ENCODE peak calls at places on chromosomes 12 and 14, in five cellular contexts. I is kidney epithelial cell; M is GM20000; J is HFFc6; X is activated CD8-positive, alpha-beta memory T cell treated with anti-CD3 and anti-CD28 coated beads for 48 hours. H is an unnamed sample.

GRCh38 chr14:55440385-55440784 is at the start of gene TBPL2:
- DNase-seq in I (no peak), M (no peak), J (no peak), X (no peak), H (no peak)

GRCh38 chr12:50166776-50167025 is 468 bp downstream of the CERS5 start:
- DNase-seq in I (no peak), M (no peak), J (no peak), X (peak), H (no peak)

GRCh38 chr14:75489480-75489837 is 32.8 kb upstream of the BATF start:
- DNase-seq in I (no peak), M (no peak), J (no peak), X (no peak), H (no peak)

GRCh38 chr12:45299132-45299692 is 83.3 kb downstream of the ANO6 start:
- DNase-seq in I (no peak), M (no peak), J (peak), X (no peak), H (no peak)

GRCh38 chr14:95784137-95784536 is 70.2 kb upstream of the TCL1A start:
- DNase-seq in I (no peak), M (peak), J (peak), X (no peak), H (peak)

GRCh38 chr14:36105401-36105800 is 71.1 kb downstream of the PTCSC3 start:
- DNase-seq in I (peak), M (no peak), J (no peak), X (no peak), H (peak)

GRCh38 chr12:62684586-62685295 is 218.1 kb downstream of the MON2 start:
- DNase-seq in I (no peak), M (no peak), J (peak), X (no peak), H (no peak)

GRCh38 chr14:39988939-39989338 is 556.7 kb upstream of the FBXO33 start:
- DNase-seq in I (peak), M (no peak), J (no peak), X (no peak), H (peak)

GRCh38 chr12:56029166-56029519 is 8.3 kb downstream of the IKZF4 start:
- DNase-seq in I (no peak), M (no peak), J (peak), X (no peak), H (no peak)

GRCh38 chr12:118356809-118357326 is 15.8 kb downstream of the TAOK3 start:
- DNase-seq in I (no peak), M (no peak), J (peak), X (no peak), H (no peak)

GRCh38 chr14:54509546-54510501 is at the start of gene CGRRF1:
- DNase-seq in I (peak), M (peak), J (peak), X (peak), H (peak)

GRCh38 chr12:12665194-12665593 is 30.8 kb downstream of the GPR19 start:
- DNase-seq in I (no peak), M (no peak), J (no peak), X (no peak), H (peak)

GRCh38 chr12:117012189-117012805 is 86.9 kb downstream of the TESC start:
- DNase-seq in I (no peak), M (no peak), J (peak), X (no peak), H (no peak)

GRCh38 chr12:96434107-96434506 is 33.9 kb upstream of the CDK17 start:
- DNase-seq in I (no peak), M (peak), J (peak), X (no peak), H (no peak)

GRCh38 chr12:67088401-67089118 is 180.6 kb upstream of the CAND1 start:
- DNase-seq in I (no peak), M (no peak), J (no peak), X (no peak), H (no peak)

GRCh38 chr12:128976120-128976519 is 122.8 kb downstream of the GLT1D1 start:
- DNase-seq in I (no peak), M (no peak), J (no peak), X (no peak), H (peak)

GRCh38 chr12:41946106-41946505 is 198.6 kb downstream of the GXYLT1 start:
- DNase-seq in I (no peak), M (no peak), J (no peak), X (no peak), H (no peak)

GRCh38 chr14:91229743-91230200 is 14.7 kb downstream of the GPR68 start:
- DNase-seq in I (no peak), M (peak), J (peak), X (no peak), H (no peak)

GRCh38 chr12:49939307-49939706 is 11.2 kb upstream of the AQP2 start:
- DNase-seq in I (no peak), M (no peak), J (no peak), X (no peak), H (no peak)

GRCh38 chr12:44053550-44054243 is 217.8 kb downstream of the TMEM117 start:
- DNase-seq in I (no peak), M (no peak), J (peak), X (no peak), H (no peak)

GRCh38 chr14:25607095-25607657 is 557.2 kb upstream of the STXBP6 start:
- DNase-seq in I (no peak), M (no peak), J (no peak), X (no peak), H (no peak)

GRCh38 chr14:91869556-91869955 is 2.2 kb upstream of the TC2N start:
- DNase-seq in I (no peak), M (no peak), J (no peak), X (no peak), H (no peak)

GRCh38 chr12:104498211-104498801 is 41.6 kb downstream of the CHST11 start:
- DNase-seq in I (no peak), M (no peak), J (no peak), X (no peak), H (no peak)

GRCh38 chr12:90618606-90619005 is 336.4 kb downstream of the CCER1 start:
- DNase-seq in I (no peak), M (no peak), J (no peak), X (no peak), H (no peak)

H was measured in NT2/D1.